ENCODE peak calls at places on chromosomes 11 and 22, in five cellular contexts. T is GM12878, R is HCT116, C is SK-N-SH, K is K562. A is an unnamed sample.

GRCh38 chr11:75667831-75668507 is 869 bp downstream of the MAP6 start:
- DNase-seq in C (peak; percentile 95), R (no peak), T (no peak), K (no peak), A (no peak)

GRCh38 chr11:110173775-110174644 is 80.8 kb downstream of the ZC3H12C start:
- DNase-seq in T (peak; percentile 23), C (peak; percentile 32), K (peak; percentile 72), R (peak; percentile 54), A (no peak)

GRCh38 chr22:19177164-19178064 is 1.1 kb downstream of the SLC25A1 start:
- DNase-seq in C (no peak), T (no peak), K (no peak), R (no peak), A (no peak)

GRCh38 chr11:69192282-69192681 is 36.5 kb downstream of the SMIM38 start:
- DNase-seq in R (no peak), T (no peak), K (no peak), C (peak; percentile 45), A (no peak)

GRCh38 chr11:75380716-75381420 is 18.4 kb upstream of the RPS3 start:
- DNase-seq in R (no peak), T (no peak), C (no peak), K (no peak), A (no peak)

GRCh38 chr11:7896026-7896785 is 34.9 kb downstream of the OR10A6 start:
- DNase-seq in R (no peak), C (no peak), T (no peak), K (no peak), A (no peak)

GRCh38 chr11:62398011-62398994 is 20.5 kb upstream of the SCGB1A1 start:
- DNase-seq in T (no peak), R (no peak), K (peak; percentile 80), C (peak; percentile 69), A (no peak)

GRCh38 chr22:18091478-18091877 is 13.7 kb downstream of the PEX26 start:
- DNase-seq in C (no peak), K (no peak), T (no peak), R (no peak), A (no peak)

GRCh38 chr11:70082829-70083228 is 4.7 kb downstream of the ANO1 start:
- DNase-seq in T (no peak), R (no peak), C (no peak), K (no peak), A (no peak)

GRCh38 chr22:44605486-44605885 is 96.5 kb upstream of the PRR5 start:
- DNase-seq in T (no peak), K (no peak), R (no peak), C (no peak), A (no peak)

GRCh38 chr11:95925011-95925410 is 1.1 kb upstream of the MTMR2 start:
- DNase-seq in R (peak; percentile 27), C (no peak), T (no peak), K (no peak), A (no peak)

GRCh38 chr11:108483163-108483562 is 15.0 kb downstream of the POGLUT3 start:
- DNase-seq in C (no peak), T (no peak), R (no peak), K (no peak), A (no peak)

GRCh38 chr22:43782448-43782847 is 29.7 kb downstream of the EFCAB6 start:
- DNase-seq in T (no peak), K (no peak), C (no peak), R (no peak), A (no peak)

GRCh38 chr11:20388096-20389055 is 860 bp downstream of the PRMT3 start:
- DNase-seq in R (no peak), K (no peak), C (no peak), T (no peak), A (no peak)

GRCh38 chr11:12088047-12088481 is 22.3 kb upstream of the MICAL2 start:
- DNase-seq in R (no peak), K (peak; percentile 34), T (no peak), C (no peak), A (no peak)
- TF ChIP-seq SIN3A in R (no peak), K (no peak), T (no peak), C (no peak), A (no peak)

GRCh38 chr22:29151316-29151715 is 54.4 kb upstream of the EMID1 start:
- DNase-seq in T (no peak), K (no peak), C (no peak), R (no peak), A (no peak)

GRCh38 chr22:29149841-29150555 is 55.7 kb upstream of the EMID1 start:
- DNase-seq in C (no peak), K (no peak), R (no peak), T (no peak), A (no peak)

GRCh38 chr22:29152381-29153138 is 53.1 kb upstream of the EMID1 start:
- DNase-seq in R (no peak), K (peak; percentile 59), C (no peak), T (no peak), A (no peak)

GRCh38 chr22:29150701-29151100 is 55.0 kb upstream of the EMID1 start:
- DNase-seq in K (no peak), R (no peak), C (no peak), T (no peak), A (no peak)

DNA sequence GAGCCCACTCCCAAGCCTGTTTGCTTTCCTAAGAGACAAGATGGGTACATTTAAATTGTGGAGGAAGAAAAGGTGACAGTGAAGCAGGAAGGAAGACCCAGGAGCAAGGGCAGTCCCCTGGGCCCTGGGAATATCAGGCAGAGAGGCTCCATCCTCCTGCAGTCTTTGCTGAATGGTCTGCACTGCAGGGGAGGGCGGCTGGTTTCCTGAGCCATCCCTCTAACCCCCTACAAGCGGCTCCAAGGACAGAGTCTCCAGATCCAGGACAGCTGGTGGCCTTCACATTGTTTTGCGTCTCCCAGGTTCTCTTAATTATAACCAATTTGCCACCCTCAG is 53.7 kb upstream of the EMID1 start:
- DNase-seq in K (no peak), C (no peak), T (no peak), R (no peak), A (no peak)
- H3K4me1 ChIP-seq in K (peaks cover 24% of the 10 kb centered on the region), C (peaks cover 4% of the 10 kb centered on the region), T (peaks cover 5% of the 10 kb centered on the region), R (peaks cover 3% of the 10 kb centered on the region), A (peaks cover 3% of the 10 kb centered on the region)

GRCh38 chr22:40855960-40856512 is 403 bp downstream of the ST13 start:
- DNase-seq in R (no peak), C (peak; percentile 46), T (no peak), K (peak; percentile 60), A (no peak)

GRCh38 chr22:40853961-40854360 is 2.5 kb downstream of the ST13 start:
- DNase-seq in T (no peak), C (peak; percentile 0), R (no peak), K (no peak), A (no peak)

GRCh38 chr22:40855104-40855959 is 1.1 kb downstream of the ST13 start:
- DNase-seq in R (no peak), T (no peak), K (no peak), C (no peak), A (no peak)

GRCh38 chr22:40856513-40857308 is at the start of the genes ST13 and XPNPEP3:
- DNase-seq in C (peak; percentile 87), K (peak; percentile 85), T (peak; percentile 82), R (peak; percentile 92), A (peak; percentile 82)

DNA sequence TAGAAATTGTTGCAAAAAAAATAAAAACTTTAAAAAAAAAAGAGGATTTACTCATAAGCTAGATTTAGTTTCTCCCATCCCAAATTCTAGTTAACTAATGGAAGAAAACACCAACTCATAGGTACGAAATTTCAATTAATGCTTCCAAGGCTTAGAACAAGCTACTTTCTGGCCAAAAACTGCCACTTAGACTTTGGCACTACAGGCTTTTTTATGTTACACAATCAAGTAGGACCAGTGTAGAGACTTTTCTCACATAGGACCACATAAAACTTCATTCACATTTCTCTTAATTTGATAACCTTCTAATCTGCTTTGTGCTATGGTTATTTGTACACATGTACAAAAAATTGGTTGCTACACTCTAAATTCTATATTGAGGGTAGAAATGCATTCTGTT is 3.1 kb downstream of the ST13 start:
- DNase-seq in C (no peak), R (no peak), T (no peak), K (no peak), A (no peak)
- TF ChIP-seq REST in C (no peak), R (no peak), T (no peak), K (no peak), A (no peak)

GRCh38 chr22:50528682-50529415 is 963 bp downstream of the TYMP start:
- DNase-seq in C (no peak), K (no peak), T (no peak), R (no peak), A (no peak)

GRCh38 chr22:50531546-50532352 is 1.9 kb upstream of the TYMP start:
- DNase-seq in K (no peak), T (no peak), C (peak; percentile 90), R (no peak), A (no peak)

GRCh38 chr22:50529416-50530279 is at the start of gene TYMP:
- DNase-seq in C (no peak), R (no peak), T (no peak), K (no peak), A (no peak)

GRCh38 chr22:50530857-50531545 is 1.2 kb upstream of the TYMP start:
- DNase-seq in K (no peak), T (no peak), C (no peak), R (peak; percentile 76), A (no peak)

GRCh38 chr22:50530280-50530856 is 556 bp upstream of the TYMP start:
- DNase-seq in R (peak; percentile 73), C (no peak), K (no peak), T (no peak), A (no peak)
- TF ChIP-seq SIN3A in R (no peak), C (no peak), K (no peak), T (no peak), A (no peak)

GRCh38 chr22:28435271-28435825 is 244.3 kb downstream of the TTC28 start:
- DNase-seq in R (no peak), K (no peak), C (no peak), T (no peak), A (no peak)
- H3K4me1 ChIP-seq in R (no peaks in the 10 kb centered on the region), K (no peaks in the 10 kb centered on the region), C (no peaks in the 10 kb centered on the region), T (no peaks in the 10 kb centered on the region), A (no peaks in the 10 kb centered on the region)

GRCh38 chr22:26404851-26405357 is 24.2 kb upstream of the ASPHD2 start:
- DNase-seq in C (no peak), T (no peak), K (peak; percentile 44), R (no peak), A (no peak)
- TF ChIP-seq REST in C (no peak), T (no peak), K (no peak), R (no peak), A (no peak)